ENCODE peak calls at places on chromosomes 3 and 15, in four cellular contexts. E is CD8-positive, alpha-beta memory T cell; W is neural crest cell; I is naive thymus-derived CD4-positive, alpha-beta T cell. C is an unnamed sample.

GRCh38 chr3:173221010-173221409 is 80.0 kb upstream of the SPATA16 start:
- DNase-seq in E (no peak), W (no peak), I (no peak), C (no peak)

GRCh38 chr3:163951397-163951987 is 1126.8 kb downstream of the SI start:
- DNase-seq in E (no peak), W (no peak), I (no peak), C (no peak)

GRCh38 chr3:110583373-110583935 is 488.2 kb upstream of the NECTIN3 start:
- DNase-seq in E (no peak), W (no peak), I (no peak), C (no peak)

GRCh38 chr3:194396897-194397756 is 1.9 kb downstream of the GP5 start:
- DNase-seq in E (peak), W (no peak), I (peak), C (peak)

GRCh38 chr3:127518456-127519081 is 72.0 kb downstream of the TPRA1 start:
- DNase-seq in E (no peak), W (no peak), I (no peak), C (no peak)

GRCh38 chr15:32879980-32880379 is 162.2 kb downstream of the GREM1 start:
- DNase-seq in E (no peak), W (no peak), I (no peak), C (no peak)

GRCh38 chr3:128681277-128681829 is 30.7 kb upstream of the RPN1 start:
- DNase-seq in E (no peak), W (no peak), I (no peak), C (no peak)

GRCh38 chr3:58025824-58026579 is 17.8 kb downstream of the FLNB start:
- DNase-seq in E (no peak), W (no peak), I (no peak), C (no peak)

GRCh38 chr3:87120221-87120620 is 106.9 kb upstream of the CHMP2B start:
- DNase-seq in E (no peak), W (no peak), I (no peak), C (no peak)

GRCh38 chr3:143263844-143264243 is 144.3 kb downstream of the CHST2 start:
- DNase-seq in E (no peak), W (no peak), I (no peak), C (no peak)

GRCh38 chr3:58386966-58387365 is 46.7 kb downstream of the PDHB start:
- DNase-seq in E (no peak), W (no peak), I (no peak), C (no peak)